ENCODE peak calls at places on chromosomes 6 and 20, in seven cellular contexts. One of them, this sample, is unnamed.

GRCh38 chr6:145139451-145139850 is 595.9 kb downstream of the EPM2A start:
- DNase-seq in H4: no peak
- DNase-seq in H9: no peak
- DNase-seq in activated naive CD8-positive, alpha-beta T cell treated with anti-CD3 and anti-CD28 coated beads for 36 hours: no peak
- DNase-seq in cerebellar cortex: no peak
- DNase-seq in RPMI7951: peak; percentile 5
- DNase-seq in effector CD4-positive, alpha-beta T cell: no peak
- DNase-seq in this sample: no peak

GRCh38 chr20:39874049-39874893 is 814.8 kb downstream of the MAFB start:
- DNase-seq in H4: peak; percentile 14
- DNase-seq in H9: peak; percentile 84
- DNase-seq in activated naive CD8-positive, alpha-beta T cell treated with anti-CD3 and anti-CD28 coated beads for 36 hours: peak; percentile 17
- DNase-seq in cerebellar cortex: peak; percentile 14
- DNase-seq in RPMI7951: peak; percentile 99
- DNase-seq in effector CD4-positive, alpha-beta T cell: no peak
- DNase-seq in this sample: peak; percentile 48

GRCh38 chr6:106747139-106747538 is 117.8 kb downstream of the QRSL1 start:
- DNase-seq in H4: no peak
- DNase-seq in H9: no peak
- DNase-seq in activated naive CD8-positive, alpha-beta T cell treated with anti-CD3 and anti-CD28 coated beads for 36 hours: no peak
- DNase-seq in cerebellar cortex: no peak
- DNase-seq in RPMI7951: no peak
- DNase-seq in effector CD4-positive, alpha-beta T cell: no peak
- DNase-seq in this sample: no peak

GRCh38 chr6:47456536-47456975 is 21.0 kb upstream of the CD2AP start:
- DNase-seq in H4: peak; percentile 31
- DNase-seq in H9: no peak
- DNase-seq in activated naive CD8-positive, alpha-beta T cell treated with anti-CD3 and anti-CD28 coated beads for 36 hours: no peak
- DNase-seq in cerebellar cortex: no peak
- DNase-seq in RPMI7951: no peak
- DNase-seq in effector CD4-positive, alpha-beta T cell: no peak
- DNase-seq in this sample: no peak

GRCh38 chr6:34114695-34115395 is 31.0 kb downstream of the GRM4 start:
- DNase-seq in H4: no peak
- DNase-seq in H9: no peak
- DNase-seq in activated naive CD8-positive, alpha-beta T cell treated with anti-CD3 and anti-CD28 coated beads for 36 hours: no peak
- DNase-seq in cerebellar cortex: no peak
- DNase-seq in RPMI7951: no peak
- DNase-seq in effector CD4-positive, alpha-beta T cell: no peak
- DNase-seq in this sample: no peak

GRCh38 chr20:25250508-25250907 is 2.6 kb downstream of the PYGB start:
- DNase-seq in H4: no peak
- DNase-seq in H9: no peak
- DNase-seq in activated naive CD8-positive, alpha-beta T cell treated with anti-CD3 and anti-CD28 coated beads for 36 hours: no peak
- DNase-seq in cerebellar cortex: peak; percentile 58
- DNase-seq in RPMI7951: no peak
- DNase-seq in effector CD4-positive, alpha-beta T cell: no peak
- DNase-seq in this sample: no peak

GRCh38 chr6:4577406-4577805 is 198.8 kb upstream of the CDYL start:
- DNase-seq in H4: peak; percentile 90
- DNase-seq in H9: no peak
- DNase-seq in activated naive CD8-positive, alpha-beta T cell treated with anti-CD3 and anti-CD28 coated beads for 36 hours: no peak
- DNase-seq in cerebellar cortex: no peak
- DNase-seq in RPMI7951: peak; percentile 29
- DNase-seq in effector CD4-positive, alpha-beta T cell: no peak
- DNase-seq in this sample: no peak

GRCh38 chr6:87540541-87540940 is 49.2 kb downstream of the RARS2 start:
- DNase-seq in H4: no peak
- DNase-seq in H9: no peak
- DNase-seq in activated naive CD8-positive, alpha-beta T cell treated with anti-CD3 and anti-CD28 coated beads for 36 hours: no peak
- DNase-seq in cerebellar cortex: no peak
- DNase-seq in RPMI7951: no peak
- DNase-seq in effector CD4-positive, alpha-beta T cell: no peak
- DNase-seq in this sample: no peak

GRCh38 chr6:6390849-6391602 is 70.6 kb upstream of the F13A1 start:
- DNase-seq in H4: no peak
- DNase-seq in H9: no peak
- DNase-seq in activated naive CD8-positive, alpha-beta T cell treated with anti-CD3 and anti-CD28 coated beads for 36 hours: no peak
- DNase-seq in cerebellar cortex: no peak
- DNase-seq in RPMI7951: no peak
- DNase-seq in effector CD4-positive, alpha-beta T cell: no peak
- DNase-seq in this sample: no peak

GRCh38 chr20:36493801-36494114 is 47.6 kb upstream of the MYL9 start:
- DNase-seq in H4: peak; percentile 87
- DNase-seq in H9: no peak
- DNase-seq in activated naive CD8-positive, alpha-beta T cell treated with anti-CD3 and anti-CD28 coated beads for 36 hours: no peak
- DNase-seq in cerebellar cortex: peak; percentile 53
- DNase-seq in RPMI7951: peak; percentile 24
- DNase-seq in effector CD4-positive, alpha-beta T cell: no peak
- DNase-seq in this sample: no peak

GRCh38 chr6:19465760-19466159 is 371.4 kb upstream of the ID4 start:
- DNase-seq in H4: peak; percentile 79
- DNase-seq in H9: no peak
- DNase-seq in activated naive CD8-positive, alpha-beta T cell treated with anti-CD3 and anti-CD28 coated beads for 36 hours: no peak
- DNase-seq in cerebellar cortex: no peak
- DNase-seq in RPMI7951: no peak
- DNase-seq in effector CD4-positive, alpha-beta T cell: no peak
- DNase-seq in this sample: no peak

GRCh38 chr6:55276745-55277627 is 50.3 kb upstream of the GFRAL start:
- DNase-seq in H4: peak; percentile 82
- DNase-seq in H9: peak; percentile 54
- DNase-seq in activated naive CD8-positive, alpha-beta T cell treated with anti-CD3 and anti-CD28 coated beads for 36 hours: peak; percentile 1
- DNase-seq in cerebellar cortex: peak; percentile 66
- DNase-seq in RPMI7951: peak; percentile 56
- DNase-seq in effector CD4-positive, alpha-beta T cell: no peak
- DNase-seq in this sample: peak; percentile 45

GRCh38 chr6:137779982-137780381 is 87.1 kb upstream of the TNFAIP3 start:
- DNase-seq in H4: no peak
- DNase-seq in H9: no peak
- DNase-seq in activated naive CD8-positive, alpha-beta T cell treated with anti-CD3 and anti-CD28 coated beads for 36 hours: no peak
- DNase-seq in cerebellar cortex: no peak
- DNase-seq in RPMI7951: no peak
- DNase-seq in effector CD4-positive, alpha-beta T cell: no peak
- DNase-seq in this sample: no peak

GRCh38 chr6:49202923-49203322 is 260.1 kb downstream of the MMUT start:
- DNase-seq in H4: peak; percentile 8
- DNase-seq in H9: no peak
- DNase-seq in activated naive CD8-positive, alpha-beta T cell treated with anti-CD3 and anti-CD28 coated beads for 36 hours: no peak
- DNase-seq in cerebellar cortex: no peak
- DNase-seq in RPMI7951: no peak
- DNase-seq in effector CD4-positive, alpha-beta T cell: no peak
- DNase-seq in this sample: no peak

GRCh38 chr6:28351087-28351486 is 1.3 kb downstream of the ZKSCAN3 start:
- DNase-seq in H4: peak; percentile 16
- DNase-seq in H9: no peak
- DNase-seq in activated naive CD8-positive, alpha-beta T cell treated with anti-CD3 and anti-CD28 coated beads for 36 hours: no peak
- DNase-seq in cerebellar cortex: no peak
- DNase-seq in RPMI7951: no peak
- DNase-seq in effector CD4-positive, alpha-beta T cell: no peak
- DNase-seq in this sample: no peak

GRCh38 chr20:64157878-64158277 is 6.4 kb upstream of the MYT1 start:
- DNase-seq in H4: no peak
- DNase-seq in H9: no peak
- DNase-seq in activated naive CD8-positive, alpha-beta T cell treated with anti-CD3 and anti-CD28 coated beads for 36 hours: no peak
- DNase-seq in cerebellar cortex: no peak
- DNase-seq in RPMI7951: no peak
- DNase-seq in effector CD4-positive, alpha-beta T cell: no peak
- DNase-seq in this sample: no peak

GRCh38 chr20:33721391-33722140 is 1.5 kb upstream of the PXMP4 start:
- DNase-seq in H4: no peak
- DNase-seq in H9: no peak
- DNase-seq in activated naive CD8-positive, alpha-beta T cell treated with anti-CD3 and anti-CD28 coated beads for 36 hours: no peak
- DNase-seq in cerebellar cortex: no peak
- DNase-seq in RPMI7951: no peak
- DNase-seq in effector CD4-positive, alpha-beta T cell: no peak
- DNase-seq in this sample: no peak

GRCh38 chr6:46879003-46879402 is 42.7 kb downstream of the ADGRF5 start:
- DNase-seq in H4: no peak
- DNase-seq in H9: no peak
- DNase-seq in activated naive CD8-positive, alpha-beta T cell treated with anti-CD3 and anti-CD28 coated beads for 36 hours: no peak
- DNase-seq in cerebellar cortex: no peak
- DNase-seq in RPMI7951: no peak
- DNase-seq in effector CD4-positive, alpha-beta T cell: no peak
- DNase-seq in this sample: no peak

GRCh38 chr6:148535976-148536375 is 193.3 kb downstream of the SASH1 start:
- DNase-seq in H4: peak; percentile 66
- DNase-seq in H9: no peak
- DNase-seq in activated naive CD8-positive, alpha-beta T cell treated with anti-CD3 and anti-CD28 coated beads for 36 hours: no peak
- DNase-seq in cerebellar cortex: no peak
- DNase-seq in RPMI7951: peak; percentile 93
- DNase-seq in effector CD4-positive, alpha-beta T cell: no peak
- DNase-seq in this sample: no peak

GRCh38 chr6:26183581-26184408 is 96.6 kb downstream of the HFE start:
- DNase-seq in H4: no peak
- DNase-seq in H9: peak; percentile 78
- DNase-seq in activated naive CD8-positive, alpha-beta T cell treated with anti-CD3 and anti-CD28 coated beads for 36 hours: peak; percentile 75
- DNase-seq in cerebellar cortex: peak; percentile 94
- DNase-seq in RPMI7951: no peak
- DNase-seq in effector CD4-positive, alpha-beta T cell: no peak
- DNase-seq in this sample: no peak

GRCh38 chr6:11585426-11586016 is 48.0 kb downstream of the TMEM170B start:
- DNase-seq in H4: peak; percentile 47
- DNase-seq in H9: no peak
- DNase-seq in activated naive CD8-positive, alpha-beta T cell treated with anti-CD3 and anti-CD28 coated beads for 36 hours: no peak
- DNase-seq in cerebellar cortex: peak; percentile 61
- DNase-seq in RPMI7951: peak; percentile 57
- DNase-seq in effector CD4-positive, alpha-beta T cell: no peak
- DNase-seq in this sample: no peak

GRCh38 chr6:7183707-7184106 is 75.9 kb downstream of the RREB1 start:
- DNase-seq in H4: no peak
- DNase-seq in H9: no peak
- DNase-seq in activated naive CD8-positive, alpha-beta T cell treated with anti-CD3 and anti-CD28 coated beads for 36 hours: no peak
- DNase-seq in cerebellar cortex: no peak
- DNase-seq in RPMI7951: no peak
- DNase-seq in effector CD4-positive, alpha-beta T cell: no peak
- DNase-seq in this sample: no peak

GRCh38 chr20:11728937-11729336 is 188.8 kb upstream of the BTBD3 start:
- DNase-seq in H4: no peak
- DNase-seq in H9: no peak
- DNase-seq in activated naive CD8-positive, alpha-beta T cell treated with anti-CD3 and anti-CD28 coated beads for 36 hours: no peak
- DNase-seq in cerebellar cortex: no peak
- DNase-seq in RPMI7951: no peak
- DNase-seq in effector CD4-positive, alpha-beta T cell: no peak
- DNase-seq in this sample: no peak

GRCh38 chr6:80214436-80215022 is 108.1 kb downstream of the BCKDHB start:
- DNase-seq in H4: peak; percentile 21
- DNase-seq in H9: no peak
- DNase-seq in activated naive CD8-positive, alpha-beta T cell treated with anti-CD3 and anti-CD28 coated beads for 36 hours: no peak
- DNase-seq in cerebellar cortex: peak; percentile 72
- DNase-seq in RPMI7951: peak; percentile 52
- DNase-seq in effector CD4-positive, alpha-beta T cell: no peak
- DNase-seq in this sample: no peak